ENCODE peak calls at places on chromosomes 6 and 20, in six cellular contexts. K is kidney tubule cell; P is stimulated activated CD8-positive, alpha-beta memory T cell treated with anti-CD3 and anti-CD28 coated beads, Interleukin-4, amount 100 ng/mL, for 24 hours; L is anterior cingulate cortex; O is MM.1S; Y is neuronal stem cell. H is an unnamed sample.

GRCh38 chr6:85675030-85675819 is 32.5 kb upstream of the SYNCRIP start:
- DNase-seq in P (no peak), O (no peak), L (no peak), K (peak), Y (no peak), H (no peak)

GRCh38 chr6:10310826-10311225 is 104.0 kb downstream of the TFAP2A start:
- DNase-seq in K (peak), O (no peak), L (no peak), P (no peak), Y (no peak), H (peak)

GRCh38 chr6:8539446-8539845 is 104.1 kb upstream of the SLC35B3 start:
- DNase-seq in L (no peak), P (no peak), K (peak), O (peak), Y (no peak), H (no peak)

GRCh38 chr6:10146723-10147451 is 268.0 kb downstream of the TFAP2A start:
- DNase-seq in L (peak), Y (peak), O (peak), K (peak), P (no peak), H (peak)

GRCh38 chr20:60219984-60220540 is 261.8 kb downstream of the CDH26 start:
- DNase-seq in O (no peak), L (no peak), P (no peak), Y (no peak), K (no peak), H (no peak)

GRCh38 chr6:33147807-33148666 is 44.2 kb downstream of the COL11A2 start:
- DNase-seq in Y (peak), P (no peak), L (no peak), K (peak), O (no peak), H (peak)

GRCh38 chr6:11654876-11655275 is 117.3 kb downstream of the TMEM170B start:
- DNase-seq in Y (no peak), K (no peak), L (no peak), O (no peak), P (no peak), H (no peak)

GRCh38 chr20:40279390-40279789 is 409.6 kb downstream of the MAFB start:
- DNase-seq in K (peak), P (no peak), Y (no peak), O (no peak), L (no peak), H (no peak)

GRCh38 chr6:4355241-4355640 is 219.9 kb upstream of the ECI2 start:
- DNase-seq in L (no peak), P (no peak), Y (no peak), O (no peak), K (peak), H (no peak)

H was measured in HEK293T.